ENCODE peak calls at places on chromosomes 13 and 19, in five cellular contexts. L is ovary, D is adrenal gland, W is uterus, R is right lobe of liver. O is an unnamed sample.

GRCh38 chr13:50403311-50403710 is 388.1 kb downstream of the KCNRG start:
- DNase-seq in D (no peak), L (no peak), R (no peak), W (no peak), O (no peak)

GRCh38 chr13:30373727-30374126 is 48.6 kb upstream of the UBE2L5 start:
- DNase-seq in D (no peak), W (no peak), R (no peak), L (no peak), O (no peak)

GRCh38 chr13:32811297-32811800 is 204.9 kb upstream of the KL start:
- DNase-seq in R (no peak), W (no peak), D (no peak), L (no peak), O (no peak)

GRCh38 chr19:49210108-49210900 is 52.7 kb downstream of the TRPM4 start:
- DNase-seq in L (peak; percentile 65), D (peak; percentile 73), R (peak; percentile 91), W (peak; percentile 47), O (no peak)

GRCh38 chr13:23488442-23488841 is 54.9 kb upstream of the SACS start:
- DNase-seq in W (no peak), D (no peak), L (no peak), R (no peak), O (no peak)

GRCh38 chr19:7923295-7924191 is 2.4 kb downstream of the CTXN1 start:
- DNase-seq in R (peak; percentile 51), W (peak; percentile 84), L (no peak), D (peak; percentile 63), O (no peak)

GRCh38 chr19:45901912-45902650 is at the start of gene MYPOP:
- DNase-seq in D (no peak), L (peak; percentile 38), R (no peak), W (peak; percentile 38), O (no peak)

GRCh38 chr13:98495627-98496238 is 81.2 kb downstream of the STK24 start:
- DNase-seq in W (no peak), D (no peak), L (no peak), R (no peak), O (no peak)

GRCh38 chr19:13339869-13340268 is 166.4 kb downstream of the CACNA1A start:
- DNase-seq in D (no peak), R (no peak), L (no peak), W (no peak), O (no peak)

GRCh38 chr13:32530841-32531253 is 7.7 kb downstream of the N4BP2L2 start:
- DNase-seq in R (no peak), W (peak; percentile 30), L (no peak), D (no peak), O (no peak)

GRCh38 chr13:20616059-20616797 is 49.3 kb downstream of the IFT88 start:
- DNase-seq in L (no peak), R (no peak), D (no peak), W (no peak), O (peak; percentile 3)

GRCh38 chr13:91520952-91521351 is 122.5 kb downstream of the GPC5 start:
- DNase-seq in R (no peak), L (no peak), W (no peak), D (no peak), O (no peak)

GRCh38 chr13:108121406-108121805 is 93.9 kb downstream of the LIG4 start:
- DNase-seq in R (no peak), D (no peak), W (no peak), L (no peak), O (no peak)

GRCh38 chr13:111156421-111156820 is 41.3 kb downstream of the ARHGEF7 start:
- DNase-seq in R (no peak), L (no peak), W (no peak), D (no peak), O (no peak)

GRCh38 chr13:46475586-46475991 is 77.4 kb upstream of the LRCH1 start:
- DNase-seq in L (no peak), D (no peak), R (no peak), W (no peak), O (no peak)

GRCh38 chr13:101785858-101786257 is 333.4 kb downstream of the ITGBL1 start:
- DNase-seq in R (peak; percentile 69), D (peak; percentile 66), L (no peak), W (no peak), O (peak; percentile 40)

GRCh38 chr13:110070511-110071120 is 236.3 kb downstream of the COL4A1 start:
- DNase-seq in R (no peak), D (no peak), W (peak; percentile 43), L (no peak), O (peak; percentile 46)

GRCh38 chr13:47117268-47117667 is 220.4 kb upstream of the HTR2A start:
- DNase-seq in D (no peak), W (no peak), L (no peak), R (no peak), O (no peak)

GRCh38 chr13:95524270-95524901 is 28.1 kb upstream of the CLDN10 start:
- DNase-seq in L (no peak), R (no peak), W (no peak), D (no peak), O (no peak)

GRCh38 chr19:5974721-5975387 is 3.1 kb downstream of the RANBP3 start:
- DNase-seq in W (no peak), R (no peak), D (no peak), L (no peak), O (no peak)

GRCh38 chr19:49515767-49516166 is 3.3 kb downstream of the FCGRT start:
- DNase-seq in D (peak; percentile 82), R (no peak), W (no peak), L (no peak), O (no peak)

GRCh38 chr13:39692650-39693438 is 37.4 kb downstream of the COG6 start:
- DNase-seq in W (peak; percentile 31), R (no peak), D (no peak), L (no peak), O (no peak)

GRCh38 chr19:30664358-30665058 is 292.3 kb downstream of the ZNF536 start:
- DNase-seq in D (peak; percentile 95), L (no peak), W (no peak), R (peak; percentile 93), O (no peak)

GRCh38 chr13:65789815-65790214 is 1440.3 kb downstream of the PCDH9 start:
- DNase-seq in D (no peak), L (no peak), W (no peak), R (no peak), O (peak; percentile 1)

GRCh38 chr13:110944121-110944967 is 29.5 kb upstream of the ANKRD10 start:
- DNase-seq in D (no peak), W (no peak), L (peak; percentile 33), R (no peak), O (peak; percentile 82)

GRCh38 chr19:40267601-40267997 is 17.5 kb downstream of the AKT2 start:
- DNase-seq in R (no peak), W (no peak), L (no peak), D (no peak), O (no peak)

GRCh38 chr13:29840585-29840984 is 9.8 kb downstream of the UBL3 start:
- DNase-seq in L (no peak), R (no peak), W (no peak), D (no peak), O (no peak)

GRCh38 chr13:70613295-70613694 is 505.0 kb upstream of the KLHL1 start:
- DNase-seq in L (no peak), D (no peak), W (no peak), R (no peak), O (no peak)

GRCh38 chr13:44274838-44275237 is 98.8 kb upstream of the SERP2 start:
- DNase-seq in R (no peak), W (peak; percentile 45), D (peak; percentile 50), L (no peak), O (no peak)

GRCh38 chr13:72384879-72385278 is 342.6 kb downstream of the MZT1 start:
- DNase-seq in L (peak; percentile 15), R (no peak), W (no peak), D (peak; percentile 78), O (no peak)

GRCh38 chr19:11286312-11286974 is 9.5 kb upstream of the TSPAN16 start:
- DNase-seq in R (no peak), D (peak; percentile 67), L (no peak), W (no peak), O (no peak)
- TF ChIP-seq POLR2A in R (no peak), D (no peak), L (no peak), W (no peak), O (no peak)

DNA sequence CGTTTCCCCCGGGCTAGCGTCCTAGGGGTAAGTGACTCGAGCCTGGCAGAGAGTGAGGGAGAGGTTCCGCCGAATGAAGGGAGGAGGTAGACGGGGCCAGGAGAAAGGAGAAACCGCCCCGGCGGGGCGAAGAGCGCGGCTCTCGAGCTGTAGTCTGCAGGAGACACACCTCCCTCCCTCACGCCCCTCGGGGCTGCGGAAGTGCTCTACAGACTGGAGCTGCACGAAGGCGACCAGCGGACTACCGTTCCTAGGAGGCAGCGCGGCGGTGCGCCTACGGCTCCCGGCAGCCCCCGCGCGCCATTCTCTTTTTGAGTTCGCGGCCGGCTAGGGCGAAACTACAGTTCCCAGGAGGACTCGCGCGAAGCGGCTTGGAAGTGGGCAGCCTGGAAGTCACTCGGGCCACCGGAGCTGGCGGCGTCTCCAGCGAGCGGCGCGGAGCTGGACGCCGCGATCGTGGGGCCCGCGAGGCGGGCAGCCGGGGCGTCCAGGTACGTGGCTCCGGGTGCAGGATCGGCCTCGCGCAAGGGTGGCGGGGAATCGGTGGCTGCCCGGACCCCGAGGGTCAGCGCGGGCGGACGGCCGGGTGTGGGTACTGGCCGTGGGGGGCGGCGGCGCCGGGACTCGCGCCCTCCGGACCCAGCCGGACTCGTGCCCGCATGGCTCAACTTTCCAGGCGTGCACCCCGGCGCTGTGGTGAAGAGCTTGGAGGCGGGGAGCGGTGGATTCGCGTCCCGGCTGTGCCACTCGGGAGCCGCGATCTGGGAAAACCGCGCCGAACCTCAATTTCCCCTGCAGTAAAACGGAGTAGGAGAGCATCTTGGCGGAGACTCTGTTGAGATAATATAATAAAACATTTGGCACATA is at the start of gene SIPA1L3:
- DNase-seq in R (peak; percentile 97), W (peak; percentile 90), L (peak; percentile 89), D (peak; percentile 97), O (peak; percentile 96)
- TF ChIP-seq POLR2A in R (peak; percentile 83), W (peak; percentile 64), L (no peak), D (peak; percentile 20), O (peak; percentile 83)

GRCh38 chr13:45333251-45333972 is 7.6 kb downstream of the TPT1 start:
- DNase-seq in L (no peak), D (no peak), W (no peak), R (no peak), O (no peak)
- TF ChIP-seq POLR2A in L (no peak), D (no peak), W (no peak), R (no peak), O (no peak)

GRCh38 chr13:83829800-83830199 is 52.5 kb downstream of the SLITRK1 start:
- DNase-seq in L (no peak), R (no peak), W (no peak), D (no peak), O (no peak)
- TF ChIP-seq POLR2A in L (no peak), R (no peak), W (no peak), D (no peak), O (no peak)

DNA sequence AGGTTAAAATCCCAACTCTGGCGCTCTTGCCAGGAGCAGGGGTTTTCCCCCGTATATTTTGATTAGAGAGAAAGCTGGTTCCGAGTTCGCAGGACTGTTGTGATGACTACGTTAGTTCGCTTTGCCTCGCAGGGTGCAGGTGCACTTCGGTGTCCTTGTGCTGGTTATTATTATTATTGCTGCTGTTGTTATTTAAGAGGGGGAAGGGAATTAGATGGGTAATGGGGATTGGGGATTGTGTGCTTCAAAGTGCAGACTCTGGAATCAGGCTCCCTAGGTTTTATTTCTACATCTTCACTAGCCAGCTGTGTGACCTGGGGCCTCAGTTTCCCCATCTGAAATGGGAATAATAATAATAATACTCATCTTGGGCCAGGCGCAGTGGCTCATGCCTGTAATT is 15.2 kb downstream of the ACP7 start:
- DNase-seq in W (no peak), D (no peak), R (no peak), L (no peak), O (no peak)
- TF ChIP-seq POLR2A in W (no peak), D (no peak), R (no peak), L (no peak), O (no peak)